ENCODE peak calls at places on chromosomes 13 and 19, in five cellular contexts. S, T, A, W and F are unnamed samples.

GRCh38 chr19:49811328-49811727 is 1.8 kb downstream of the FUZ start:
- DNase-seq in S (no peak), T (no peak), A (no peak), W (no peak), F (no peak)

GRCh38 chr19:41341669-41342490 is 11.8 kb downstream of the TGFB1 start:
- DNase-seq in S (no peak), T (no peak), A (no peak), W (peak; percentile 72), F (no peak)

GRCh38 chr13:95535243-95535642 is 17.3 kb upstream of the CLDN10 start:
- DNase-seq in S (no peak), T (no peak), A (peak; percentile 73), W (no peak), F (no peak)

GRCh38 chr19:9189538-9189937 is 10.8 kb downstream of the OR7D2 start:
- DNase-seq in S (no peak), T (no peak), A (no peak), W (no peak), F (no peak)

GRCh38 chr13:110576736-110577476 is 15.4 kb upstream of the RAB20 start:
- DNase-seq in S (no peak), T (peak; percentile 54), A (no peak), W (peak; percentile 67), F (no peak)

GRCh38 chr19:18790566-18791314 is at the start of gene COMP:
- DNase-seq in S (no peak), T (no peak), A (no peak), W (no peak), F (no peak)

GRCh38 chr13:34371108-34371507 is 553.2 kb downstream of the RFC3 start:
- DNase-seq in S (no peak), T (no peak), A (no peak), W (no peak), F (no peak)

GRCh38 chr19:10105241-10106099 is 692 bp upstream of the PPAN start:
- DNase-seq in S (no peak), T (no peak), A (no peak), W (no peak), F (no peak)

GRCh38 chr13:104008571-104009435 is 942.6 kb upstream of the SLC10A2 start:
- DNase-seq in S (no peak), T (no peak), A (peak; percentile 90), W (no peak), F (no peak)

GRCh38 chr13:79440958-79441553 is 35.0 kb upstream of the RBM26 start:
- DNase-seq in S (no peak), T (no peak), A (no peak), W (no peak), F (no peak)

GRCh38 chr19:11383706-11384048 is 437 bp downstream of the EPOR start:
- DNase-seq in S (no peak), T (no peak), A (no peak), W (no peak), F (no peak)

GRCh38 chr13:76965759-76966421 is 17.6 kb downstream of the ACOD1 start:
- DNase-seq in S (no peak), T (peak; percentile 87), A (peak; percentile 61), W (peak; percentile 33), F (peak; percentile 16)

GRCh38 chr13:44989941-44990340 is 603 bp downstream of the GPALPP1 start:
- DNase-seq in S (no peak), T (no peak), A (no peak), W (no peak), F (no peak)

GRCh38 chr19:29449371-29449770 is 76.4 kb upstream of the VSTM2B start:
- DNase-seq in S (no peak), T (no peak), A (no peak), W (no peak), F (no peak)

GRCh38 chr13:111388851-111389500 is 68.5 kb downstream of the TEX29 start:
- DNase-seq in S (no peak), T (no peak), A (no peak), W (peak; percentile 23), F (no peak)

GRCh38 chr13:30526612-30527217 is 61.0 kb upstream of the HMGB1 start:
- DNase-seq in S (no peak), T (no peak), A (peak; percentile 25), W (no peak), F (no peak)

GRCh38 chr13:34011552-34012085 is 193.7 kb downstream of the RFC3 start:
- DNase-seq in S (no peak), T (no peak), A (no peak), W (no peak), F (no peak)

GRCh38 chr19:57850553-57851017 is 926 bp downstream of the ZNF587 start:
- DNase-seq in S (no peak), T (no peak), A (peak; percentile 31), W (peak; percentile 56), F (no peak)

GRCh38 chr19:43589680-43590079 is 6.3 kb downstream of the IRGQ start:
- DNase-seq in S (no peak), T (no peak), A (no peak), W (no peak), F (no peak)

GRCh38 chr19:41994521-41994971 is 516 bp upstream of the ATP1A3 start:
- DNase-seq in S (no peak), T (no peak), A (no peak), W (no peak), F (no peak)

GRCh38 chr19:29539668-29540067 is 13.9 kb downstream of the VSTM2B start:
- DNase-seq in S (peak; percentile 34), T (no peak), A (no peak), W (no peak), F (no peak)

GRCh38 chr19:57675881-57676280 is 5.9 kb upstream of the ZNF551 start:
- DNase-seq in S (no peak), T (no peak), A (no peak), W (no peak), F (no peak)

GRCh38 chr13:30032263-30032662 is 181.8 kb upstream of the UBL3 start:
- DNase-seq in S (no peak), T (no peak), A (no peak), W (no peak), F (no peak)

GRCh38 chr13:105908581-105908980 is 626.9 kb downstream of the EFNB2 start:
- DNase-seq in S (no peak), T (no peak), A (no peak), W (no peak), F (no peak)

GRCh38 chr19:38704488-38705026 is 39.7 kb downstream of the CAPN12 start:
- DNase-seq in S (no peak), T (no peak), A (no peak), W (no peak), F (no peak)

GRCh38 chr13:37068962-37069361 is 9.5 kb upstream of the SUPT20H start:
- DNase-seq in S (no peak), T (no peak), A (peak; percentile 30), W (no peak), F (no peak)

GRCh38 chr19:6023085-6023682 is 45.2 kb upstream of the RANBP3 start:
- DNase-seq in S (no peak), T (peak; percentile 73), A (peak; percentile 71), W (no peak), F (no peak)

GRCh38 chr19:13833330-13834265 is 38.4 kb downstream of the ZSWIM4 start:
- DNase-seq in S (peak; percentile 99), T (peak; percentile 95), A (peak; percentile 86), W (peak; percentile 95), F (peak; percentile 96)

GRCh38 chr19:30017172-30017571 is 75.1 kb downstream of the URI1 start:
- DNase-seq in S (no peak), T (no peak), A (no peak), W (no peak), F (no peak)

GRCh38 chr19:45800009-45800553 is 7.4 kb upstream of the DMWD start:
- DNase-seq in S (no peak), T (no peak), A (peak; percentile 71), W (no peak), F (no peak)

DNA sequence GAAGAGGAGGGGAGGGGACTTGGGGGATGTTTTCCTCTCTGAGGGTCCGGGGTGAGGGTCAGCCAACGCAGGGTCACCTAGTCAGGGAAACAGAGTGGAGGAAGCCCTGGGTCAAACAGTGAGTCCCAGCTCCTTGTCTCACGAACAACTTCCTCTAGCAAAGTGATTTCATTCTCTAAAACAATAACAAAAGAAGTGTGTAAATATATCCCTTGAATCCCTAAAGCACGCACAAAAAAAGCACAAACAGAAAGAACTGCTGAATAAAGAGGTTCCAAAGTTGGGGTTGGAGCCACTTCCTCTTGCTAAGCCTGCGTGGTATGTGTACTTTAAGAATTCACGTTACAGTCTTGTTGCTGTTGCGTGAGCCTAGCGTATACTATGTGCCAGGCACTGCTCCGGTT is 1.5 kb upstream of the C5AR2 start:
- DNase-seq in S (no peak), T (no peak), A (peak; percentile 59), W (no peak), F (no peak)
- TF ChIP-seq POLR2A in S (no peak), T (no peak), A (no peak), W (no peak), F (no peak)

GRCh38 chr19:35168261-35168660 is 13.7 kb downstream of the FXYD5 start:
- DNase-seq in S (no peak), T (no peak), A (no peak), W (no peak), F (no peak)
- H3K36me3 ChIP-seq in S (no peaks in the 10 kb centered on the region), T (no peaks in the 10 kb centered on the region), A (peaks cover 35% of the 10 kb centered on the region), W (peaks cover 48% of the 10 kb centered on the region), F (peaks cover 23% of the 10 kb centered on the region)

GRCh38 chr19:4441994-4442845 is 15.4 kb downstream of the UBXN6 start:
- DNase-seq in S (no peak), T (no peak), A (no peak), W (no peak), F (no peak)

GRCh38 chr19:4443188-4443587 is 14.4 kb downstream of the UBXN6 start:
- DNase-seq in S (no peak), T (no peak), A (no peak), W (no peak), F (no peak)

GRCh38 chr19:4444765-4445741 is 12.5 kb downstream of the UBXN6 start:
- DNase-seq in S (no peak), T (no peak), A (no peak), W (no peak), F (peak; percentile 63)

GRCh38 chr19:4442846-4443146 is 14.8 kb downstream of the UBXN6 start:
- DNase-seq in S (no peak), T (no peak), A (no peak), W (no peak), F (no peak)

GRCh38 chr19:4443966-4444764 is 13.4 kb downstream of the UBXN6 start:
- DNase-seq in S (no peak), T (no peak), A (no peak), W (no peak), F (no peak)
- TF ChIP-seq POLR2A in S (no peak), T (no peak), A (no peak), W (no peak), F (no peak)

DNA sequence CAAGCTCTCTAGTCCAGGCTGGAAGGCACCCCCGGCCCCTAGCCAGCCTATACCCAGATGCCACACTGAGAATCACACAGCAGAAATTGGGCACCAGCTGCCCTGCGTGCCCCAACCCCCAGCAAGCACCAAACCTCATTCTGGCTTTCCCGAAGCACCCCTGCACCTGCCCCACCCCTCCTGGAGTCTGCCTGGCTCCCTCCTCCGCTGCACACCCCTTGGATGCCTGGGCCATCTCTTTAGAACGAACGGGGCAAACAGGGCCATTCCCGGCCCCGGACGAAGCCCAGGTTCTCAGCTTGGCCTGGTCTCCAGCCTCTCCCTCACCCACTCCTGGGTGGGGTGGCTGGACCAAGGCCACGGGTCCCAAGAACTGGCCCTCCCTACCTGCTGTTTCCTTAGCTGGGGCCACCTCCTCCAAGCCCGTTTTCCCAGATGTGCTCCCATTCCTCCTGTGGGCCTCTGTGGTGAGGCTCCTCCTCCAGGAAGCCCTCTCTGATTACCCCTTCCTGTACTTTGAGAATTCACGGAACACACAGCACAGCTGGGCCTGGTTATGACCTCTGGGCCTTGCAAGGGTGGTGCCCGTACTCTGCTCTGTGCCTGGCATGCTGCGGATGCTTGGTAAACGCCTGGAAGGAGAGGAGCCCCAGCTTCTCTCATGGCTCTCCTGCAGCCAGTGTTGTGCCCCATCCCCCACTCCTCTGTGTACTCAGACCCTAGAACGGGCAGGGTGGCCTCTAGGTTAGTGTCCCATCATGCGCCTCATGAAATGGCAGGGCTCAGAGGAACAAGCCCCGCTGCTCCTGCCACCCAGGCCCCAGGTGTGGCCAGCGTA is 21.4 kb downstream of the CEBPG start:
- DNase-seq in S (peak; percentile 22), T (no peak), A (no peak), W (no peak), F (peak; percentile 11)
- H3K36me3 ChIP-seq in S (no peaks in the 10 kb centered on the region), T (no peaks in the 10 kb centered on the region), A (no peaks in the 10 kb centered on the region), W (no peaks in the 10 kb centered on the region), F (no peaks in the 10 kb centered on the region)